ENCODE peak calls at places on chromosomes 16 and 17, in six cellular contexts. I is GM23338, A is SK-N-SH, W is sigmoid colon, H is stomach, Y is prostate gland. K is an unnamed sample.

GRCh38 chr16:78715673-78716072 is 616.2 kb downstream of the WWOX start:
- DNase-seq in I (no peak), A (no peak), W (no peak), H (no peak), Y (no peak), K (no peak)

GRCh38 chr17:22703204-22703603 is 1010.9 kb downstream of the KCNJ18 start:
- DNase-seq in I (no peak), A (peak; percentile 58), W (peak; percentile 58), H (no peak), Y (no peak), K (no peak)

GRCh38 chr16:31452631-31453106 is 6.6 kb upstream of the ARMC5 start:
- DNase-seq in I (peak; percentile 42), A (no peak), W (peak; percentile 58), H (no peak), Y (no peak), K (no peak)

GRCh38 chr17:58172369-58173071 is 5.7 kb downstream of the OR4D2 start:
- DNase-seq in I (peak; percentile 86), A (peak; percentile 62), W (no peak), H (no peak), Y (no peak), K (no peak)

GRCh38 chr17:3575506-3575905 is 17.9 kb upstream of the TRPV3 start:
- DNase-seq in I (no peak), A (no peak), W (no peak), H (no peak), Y (no peak), K (peak; percentile 76)

GRCh38 chr17:4953461-4953961 is 2.6 kb downstream of the ENO3 start:
- DNase-seq in I (no peak), A (no peak), W (no peak), H (no peak), Y (no peak), K (no peak)

GRCh38 chr17:80751070-80751459 is 206.4 kb downstream of the RPTOR start:
- DNase-seq in I (no peak), A (no peak), W (peak; percentile 79), H (no peak), Y (no peak), K (no peak)

GRCh38 chr17:77345260-77345910 is 204.6 kb downstream of the SEC14L1 start:
- DNase-seq in I (no peak), A (no peak), W (peak; percentile 49), H (peak; percentile 14), Y (no peak), K (no peak)

GRCh38 chr16:67936876-67937605 is 391 bp upstream of the PSMB10 start:
- DNase-seq in I (no peak), A (no peak), W (no peak), H (peak; percentile 78), Y (peak; percentile 60), K (no peak)

GRCh38 chr16:27330542-27330941 is 16.8 kb downstream of the IL4R start:
- DNase-seq in I (no peak), A (no peak), W (peak; percentile 97), H (no peak), Y (no peak), K (no peak)
- TF ChIP-seq POLR2AphosphoS5 in I (no peak), A (no peak), W (peak; percentile 80), H (no peak), Y (peak; percentile 73), K (no peak)

GRCh38 chr17:43875476-43876147 is 28.6 kb downstream of the CD300LG start:
- DNase-seq in I (no peak), A (no peak), W (no peak), H (no peak), Y (no peak), K (no peak)

GRCh38 chr17:43877031-43877430 is 30.1 kb downstream of the CD300LG start:
- DNase-seq in I (no peak), A (no peak), W (no peak), H (no peak), Y (no peak), K (no peak)

GRCh38 chr17:43879723-43880419 is 27.5 kb downstream of the MPP2 start:
- DNase-seq in I (no peak), A (no peak), W (no peak), H (no peak), Y (no peak), K (no peak)

GRCh38 chr17:43878260-43879082 is 28.9 kb downstream of the MPP2 start:
- DNase-seq in I (peak; percentile 90), A (peak; percentile 91), W (peak; percentile 87), H (peak; percentile 75), Y (peak; percentile 49), K (peak; percentile 43)

DNA sequence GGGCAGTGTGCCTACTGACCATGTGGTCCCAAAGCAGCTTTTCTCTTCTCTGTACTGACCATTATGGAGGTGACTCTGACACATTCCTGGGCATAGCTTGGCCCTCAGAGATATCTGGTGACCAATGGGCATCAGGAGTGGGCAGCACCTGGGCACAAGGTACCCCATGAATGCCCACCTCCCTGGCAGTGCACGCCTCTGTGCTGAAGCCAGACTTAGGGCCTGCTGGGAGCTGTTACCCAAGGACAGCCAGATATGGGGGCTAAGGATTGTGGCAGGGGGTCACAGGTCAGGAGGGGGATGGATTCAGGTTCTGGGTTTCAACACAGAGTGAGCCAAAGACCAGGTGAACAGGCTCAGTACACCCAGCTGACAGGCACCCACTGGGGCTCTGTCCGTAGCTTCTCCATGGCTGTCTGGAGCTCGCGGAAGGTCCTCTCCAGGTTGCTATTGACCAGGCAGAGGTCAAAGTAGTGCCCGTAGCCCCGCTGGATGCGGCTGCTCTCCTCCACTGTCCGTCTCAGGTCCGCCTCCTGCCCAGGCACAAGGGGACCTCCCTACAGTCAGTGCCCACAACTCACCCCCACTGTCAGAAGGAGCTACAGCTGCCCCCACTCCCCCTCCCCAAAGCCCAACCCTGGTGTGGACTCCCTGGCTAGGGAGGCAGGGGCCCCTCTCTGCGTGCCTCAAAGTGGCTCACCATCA is 29.7 kb downstream of the MPP2 start:
- DNase-seq in I (no peak), A (no peak), W (no peak), H (no peak), Y (no peak), K (no peak)
- H3K36me3 ChIP-seq in I (no peaks in the 10 kb centered on the region), A (no peaks in the 10 kb centered on the region), W (peaks cover 51% of the 10 kb centered on the region), H (peaks cover 38% of the 10 kb centered on the region), Y (no peaks in the 10 kb centered on the region), K (no peaks in the 10 kb centered on the region)

GRCh38 chr17:20948984-20949777 is 93.6 kb downstream of the USP22 start:
- DNase-seq in I (no peak), A (no peak), W (no peak), H (no peak), Y (no peak), K (no peak)

GRCh38 chr17:20955437-20956323 is 87.1 kb downstream of the USP22 start:
- DNase-seq in I (no peak), A (no peak), W (peak; percentile 81), H (no peak), Y (peak; percentile 34), K (no peak)

GRCh38 chr17:20952183-20952582 is 90.6 kb downstream of the USP22 start:
- DNase-seq in I (no peak), A (no peak), W (no peak), H (no peak), Y (no peak), K (no peak)

GRCh38 chr17:20954794-20955193 is 88.0 kb downstream of the USP22 start:
- DNase-seq in I (no peak), A (no peak), W (no peak), H (no peak), Y (no peak), K (no peak)
- H3K27ac ChIP-seq in I (no peak overlapping the region), A (peak overlapping the region; percentile 7), W (peak overlapping the region; percentile 42), H (peak overlapping the region; percentile 43), Y (peak overlapping the region; percentile 43), K (no peak overlapping the region)

GRCh38 chr17:8409966-8410881 is 12.6 kb upstream of the RNF222 start:
- DNase-seq in I (peak; percentile 96), A (peak; percentile 80), W (peak; percentile 94), H (peak; percentile 93), Y (peak; percentile 83), K (peak; percentile 71)
- TF ChIP-seq POLR2AphosphoS5 in I (no peak), A (no peak), W (peak; percentile 37), H (peak; percentile 24), Y (peak; percentile 71), K (no peak)

DNA sequence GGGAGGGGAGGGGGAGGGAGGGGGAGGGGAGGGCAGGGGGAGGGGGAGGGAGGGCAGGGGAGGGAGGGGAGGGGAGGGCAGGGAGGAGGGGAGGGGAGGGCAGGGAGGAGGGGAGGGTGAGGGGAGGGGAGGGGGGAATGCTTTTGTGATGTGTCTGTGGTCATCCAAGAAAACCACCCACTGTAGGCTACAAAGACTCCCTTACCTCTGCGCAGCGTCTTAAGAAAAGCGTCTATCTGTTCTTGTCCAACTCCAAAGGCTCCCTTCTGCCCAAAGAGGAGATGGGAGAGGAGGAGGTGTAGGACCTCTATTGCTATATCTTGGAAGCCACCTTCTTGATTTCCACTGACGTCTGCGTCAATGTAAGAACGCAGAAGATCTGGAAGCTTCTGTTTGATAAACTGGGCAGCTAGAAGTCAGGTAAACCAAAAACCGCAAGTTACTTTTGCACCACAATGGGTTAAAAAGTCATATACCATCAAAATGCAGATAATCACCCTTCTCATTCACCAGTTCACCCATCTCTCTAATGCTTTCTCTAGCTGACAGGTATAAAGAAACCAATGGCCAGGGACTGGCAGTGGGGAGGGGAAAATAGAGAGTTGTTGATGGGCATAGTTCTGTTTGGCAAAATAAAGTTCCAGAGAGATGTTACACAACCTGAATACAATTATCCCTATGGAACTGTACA is 43.1 kb downstream of the CNOT1 start:
- DNase-seq in I (no peak), A (no peak), W (no peak), H (no peak), Y (no peak), K (no peak)
- H3K36me3 ChIP-seq in I (peaks cover 69% of the 10 kb centered on the region), A (peaks cover 85% of the 10 kb centered on the region), W (peaks cover 90% of the 10 kb centered on the region), H (peaks cover 95% of the 10 kb centered on the region), Y (peaks cover 7% of the 10 kb centered on the region), K (peaks cover 35% of the 10 kb centered on the region)